ENCODE peak calls at places on chromosomes 6 and 20, in ten cellular contexts. X is GM13977, T is AG04450, R is HFFc6, I is HFF-Myc, B is right lobe of liver, U is RWPE2, K is ascending aorta, J is GM10248, E is RWPE1. Y is an unnamed sample.
A peak's percentile ranks its signal among the peaks of the same experiment; 100 is the strongest.

GRCh38 chr20:45611054-45611453 is 18.5 kb upstream of the WFDC10A start:
- DNase-seq in X (no peak), T (peak; percentile 13), R (peak; percentile 48), I (peak; percentile 77), B (no peak), U (peak; percentile 87), K (no peak), J (no peak), E (peak; percentile 92), Y (no peak)

GRCh38 chr6:138086573-138087196 is 20.5 kb downstream of the PERP start:
- DNase-seq in X (no peak), T (peak; percentile 53), R (no peak), I (no peak), B (peak; percentile 70), U (no peak), K (no peak), J (no peak), E (peak; percentile 86), Y (no peak)

GRCh38 chr6:15403094-15403493 is 157.2 kb downstream of the JARID2 start:
- DNase-seq in X (no peak), T (no peak), R (no peak), I (no peak), B (no peak), U (no peak), K (no peak), J (no peak), E (no peak), Y (no peak)

GRCh38 chr6:114690625-114691024 is 347.8 kb upstream of the HS3ST5 start:
- DNase-seq in X (no peak), T (no peak), R (no peak), I (no peak), B (no peak), U (no peak), K (no peak), J (no peak), E (no peak), Y (no peak)

GRCh38 chr6:13554929-13555333 is 19.5 kb upstream of the SIRT5 start:
- DNase-seq in X (no peak), T (no peak), R (no peak), I (no peak), B (no peak), U (no peak), K (no peak), J (no peak), E (no peak), Y (no peak)

GRCh38 chr6:143097224-143097795 is 36.6 kb downstream of the AIG1 start:
- DNase-seq in X (no peak), T (no peak), R (no peak), I (no peak), B (no peak), U (no peak), K (no peak), J (no peak), E (no peak), Y (no peak)

GRCh38 chr6:146666909-146667308 is 68.1 kb downstream of the ADGB start:
- DNase-seq in X (no peak), T (no peak), R (no peak), I (no peak), B (no peak), U (no peak), K (no peak), J (no peak), E (no peak), Y (no peak)

GRCh38 chr6:110654096-110654820 is 161.0 kb downstream of the CDK19 start:
- DNase-seq in X (no peak), T (no peak), R (peak; percentile 26), I (no peak), B (no peak), U (no peak), K (no peak), J (no peak), E (peak; percentile 18), Y (no peak)

GRCh38 chr20:53917145-53918009 is 153.0 kb downstream of the BCAS1 start:
- DNase-seq in X (peak; percentile 69), T (no peak), R (peak; percentile 61), I (no peak), B (peak; percentile 64), U (no peak), K (peak; percentile 45), J (peak; percentile 69), E (no peak), Y (no peak)

GRCh38 chr6:52647199-52647598 is 23.7 kb upstream of the TMEM14A start:
- DNase-seq in X (no peak), T (no peak), R (peak; percentile 53), I (no peak), B (no peak), U (no peak), K (no peak), J (no peak), E (no peak), Y (no peak)

GRCh38 chr6:166046232-166046631 is 121.4 kb downstream of the TBXT start:
- DNase-seq in X (no peak), T (peak; percentile 95), R (peak; percentile 36), I (no peak), B (no peak), U (no peak), K (no peak), J (no peak), E (peak; percentile 56), Y (no peak)

GRCh38 chr6:113980937-113981554 is 10.1 kb upstream of the HDAC2 start:
- DNase-seq in X (peak; percentile 28), T (no peak), R (no peak), I (no peak), B (no peak), U (no peak), K (no peak), J (peak; percentile 21), E (peak; percentile 42), Y (no peak)

GRCh38 chr6:37630281-37630799 is 67.3 kb downstream of the MDGA1 start:
- DNase-seq in X (no peak), T (peak; percentile 94), R (peak; percentile 99), I (peak; percentile 92), B (no peak), U (peak; percentile 94), K (peak; percentile 33), J (no peak), E (peak; percentile 95), Y (no peak)

GRCh38 chr6:130426078-130426726 is 60.4 kb downstream of the TMEM200A start:
- DNase-seq in X (no peak), T (no peak), R (peak; percentile 35), I (peak; percentile 21), B (no peak), U (no peak), K (no peak), J (no peak), E (no peak), Y (no peak)

GRCh38 chr20:58651823-58652605 is 931 bp downstream of the STX16 start:
- DNase-seq in X (peak; percentile 86), T (no peak), R (peak; percentile 53), I (no peak), B (peak; percentile 68), U (peak; percentile 74), K (no peak), J (peak; percentile 83), E (peak; percentile 97), Y (peak; percentile 42)

GRCh38 chr20:8194721-8195120 is 62.7 kb downstream of the PLCB1 start:
- DNase-seq in X (no peak), T (no peak), R (no peak), I (peak; percentile 17), B (no peak), U (no peak), K (no peak), J (no peak), E (no peak), Y (no peak)

GRCh38 chr6:131331873-131332759 is 196.8 kb downstream of the AKAP7 start:
- DNase-seq in X (no peak), T (no peak), R (no peak), I (no peak), B (no peak), U (no peak), K (no peak), J (no peak), E (no peak), Y (no peak)

GRCh38 chr6:125598422-125598821 is 151.0 kb upstream of the HEY2 start:
- DNase-seq in X (no peak), T (peak; percentile 3), R (no peak), I (no peak), B (no peak), U (no peak), K (peak; percentile 60), J (no peak), E (peak; percentile 56), Y (no peak)

GRCh38 chr6:144345451-144345850 is 60.3 kb downstream of the UTRN start:
- DNase-seq in X (no peak), T (no peak), R (no peak), I (no peak), B (no peak), U (no peak), K (no peak), J (no peak), E (no peak), Y (no peak)
- TF ChIP-seq CTCF in X (no peak), T (no peak), R (no peak), I (no peak), B (no peak), U (no peak), K (no peak), J (no peak), E (no peak), Y (no peak)

GRCh38 chr6:108565893-108566292 is 5.2 kb downstream of the FOXO3 start:
- DNase-seq in X (no peak), T (no peak), R (peak; percentile 71), I (no peak), B (peak; percentile 73), U (no peak), K (no peak), J (no peak), E (no peak), Y (no peak)
- TF ChIP-seq CTCF in X (no peak), T (peak; percentile 13), R (peak; percentile 20), I (no peak), B (peak; percentile 47), U (peak; percentile 28), K (no peak), J (no peak), E (no peak), Y (no peak)

DNA sequence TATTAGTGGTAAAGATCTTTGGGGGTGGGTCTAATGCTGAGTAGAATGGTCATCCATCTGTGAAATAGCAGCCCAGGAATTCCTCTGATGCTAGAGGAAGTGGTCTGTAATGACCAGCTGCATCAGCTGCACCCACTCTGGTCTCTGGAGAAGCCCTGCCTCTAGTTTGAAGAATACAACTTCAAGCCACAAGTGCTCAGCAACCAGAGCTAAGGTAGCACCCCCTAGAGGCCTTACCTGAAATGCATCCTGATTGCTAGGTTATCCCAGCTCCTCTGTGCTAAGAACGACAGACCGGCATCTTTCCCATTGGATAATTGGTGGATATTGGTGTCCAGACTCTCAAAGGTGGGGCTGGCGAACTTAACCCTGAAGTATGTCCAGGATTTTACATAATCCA is 58.2 kb downstream of the DNAH8 start:
- DNase-seq in X (peak; percentile 22), T (no peak), R (no peak), I (peak; percentile 12), B (no peak), U (no peak), K (no peak), J (peak; percentile 25), E (no peak), Y (no peak)
- TF ChIP-seq CTCF in X (peak; percentile 69), T (peak; percentile 12), R (peak; percentile 55), I (peak; percentile 62), B (no peak), U (peak; percentile 9), K (no peak), J (peak; percentile 52), E (no peak), Y (no peak)

GRCh38 chr6:89413006-89413400 is 930 bp upstream of the RRAGD start:
- DNase-seq in X (no peak), T (no peak), R (no peak), I (no peak), B (no peak), U (no peak), K (no peak), J (no peak), E (no peak), Y (no peak)
- TF ChIP-seq CTCF in X (no peak), T (no peak), R (no peak), I (no peak), B (no peak), U (no peak), K (no peak), J (no peak), E (no peak), Y (no peak)

Y was measured in activated B cell treated with CpG ODN at 0.5 μM for 24 hours.